ENCODE peak calls at places on chromosomes 5 and 9, in eight cellular contexts. One of them, this sample, is unnamed.

GRCh38 chr5:89399553-89399952 is 516.6 kb upstream of the MEF2C start:
- DNase-seq in stimulated activated CD4-positive, alpha-beta T cell treated with anti-CD3 and anti-CD28 coated beads, Interleukin-2, amount 100 ng/mL, for 48 hours: no peak
- DNase-seq in sciatic nerve: no peak
- DNase-seq in mesenteric fat pad: no peak
- DNase-seq in neural crest cell: no peak
- DNase-seq in activated T-helper 1 cell treated with Interleukin-2 at 50 U/mL for 16 hours: no peak
- DNase-seq in LoVo: no peak
- DNase-seq in activated CD8-positive, alpha-beta memory T cell treated with anti-CD3 and anti-CD28 coated beads, Interleukin-2, amount 50 U/mL, for 48 hours: no peak
- DNase-seq in this sample: no peak

GRCh38 chr5:56328753-56329560 is 95.8 kb upstream of the ANKRD55 start:
- DNase-seq in activated T-helper 1 cell treated with Interleukin-2 at 50 U/mL for 16 hours: no peak
- DNase-seq in LoVo: peak; percentile 46
- DNase-seq in stimulated activated CD4-positive, alpha-beta T cell treated with anti-CD3 and anti-CD28 coated beads, Interleukin-2, amount 100 ng/mL, for 48 hours: no peak
- DNase-seq in neural crest cell: no peak
- DNase-seq in activated CD8-positive, alpha-beta memory T cell treated with anti-CD3 and anti-CD28 coated beads, Interleukin-2, amount 50 U/mL, for 48 hours: peak; percentile 59
- DNase-seq in sciatic nerve: no peak
- DNase-seq in mesenteric fat pad: no peak
- DNase-seq in this sample: no peak

GRCh38 chr5:157930710-157931109 is 71.8 kb upstream of the CLINT1 start:
- DNase-seq in activated T-helper 1 cell treated with Interleukin-2 at 50 U/mL for 16 hours: no peak
- DNase-seq in mesenteric fat pad: no peak
- DNase-seq in stimulated activated CD4-positive, alpha-beta T cell treated with anti-CD3 and anti-CD28 coated beads, Interleukin-2, amount 100 ng/mL, for 48 hours: no peak
- DNase-seq in activated CD8-positive, alpha-beta memory T cell treated with anti-CD3 and anti-CD28 coated beads, Interleukin-2, amount 50 U/mL, for 48 hours: no peak
- DNase-seq in neural crest cell: no peak
- DNase-seq in LoVo: no peak
- DNase-seq in sciatic nerve: no peak
- DNase-seq in this sample: no peak

GRCh38 chr5:59763545-59763944 is 130.0 kb downstream of the PDE4D start:
- DNase-seq in neural crest cell: no peak
- DNase-seq in mesenteric fat pad: no peak
- DNase-seq in stimulated activated CD4-positive, alpha-beta T cell treated with anti-CD3 and anti-CD28 coated beads, Interleukin-2, amount 100 ng/mL, for 48 hours: no peak
- DNase-seq in sciatic nerve: no peak
- DNase-seq in activated CD8-positive, alpha-beta memory T cell treated with anti-CD3 and anti-CD28 coated beads, Interleukin-2, amount 50 U/mL, for 48 hours: no peak
- DNase-seq in LoVo: no peak
- DNase-seq in activated T-helper 1 cell treated with Interleukin-2 at 50 U/mL for 16 hours: no peak
- DNase-seq in this sample: no peak

GRCh38 chr5:131496400-131496713 is 138.7 kb downstream of the RAPGEF6 start:
- DNase-seq in LoVo: no peak
- DNase-seq in sciatic nerve: no peak
- DNase-seq in mesenteric fat pad: no peak
- DNase-seq in stimulated activated CD4-positive, alpha-beta T cell treated with anti-CD3 and anti-CD28 coated beads, Interleukin-2, amount 100 ng/mL, for 48 hours: no peak
- DNase-seq in activated T-helper 1 cell treated with Interleukin-2 at 50 U/mL for 16 hours: no peak
- DNase-seq in activated CD8-positive, alpha-beta memory T cell treated with anti-CD3 and anti-CD28 coated beads, Interleukin-2, amount 50 U/mL, for 48 hours: no peak
- DNase-seq in neural crest cell: no peak
- DNase-seq in this sample: no peak

GRCh38 chr5:322942-323879 is 1.7 kb downstream of the AHRR start:
- DNase-seq in sciatic nerve: no peak
- DNase-seq in mesenteric fat pad: peak; percentile 71
- DNase-seq in activated CD8-positive, alpha-beta memory T cell treated with anti-CD3 and anti-CD28 coated beads, Interleukin-2, amount 50 U/mL, for 48 hours: no peak
- DNase-seq in activated T-helper 1 cell treated with Interleukin-2 at 50 U/mL for 16 hours: no peak
- DNase-seq in stimulated activated CD4-positive, alpha-beta T cell treated with anti-CD3 and anti-CD28 coated beads, Interleukin-2, amount 100 ng/mL, for 48 hours: no peak
- DNase-seq in LoVo: no peak
- DNase-seq in neural crest cell: no peak
- DNase-seq in this sample: no peak

GRCh38 chr5:1033606-1034420 is 25.2 kb downstream of the NKD2 start:
- DNase-seq in sciatic nerve: no peak
- DNase-seq in activated T-helper 1 cell treated with Interleukin-2 at 50 U/mL for 16 hours: no peak
- DNase-seq in activated CD8-positive, alpha-beta memory T cell treated with anti-CD3 and anti-CD28 coated beads, Interleukin-2, amount 50 U/mL, for 48 hours: no peak
- DNase-seq in neural crest cell: no peak
- DNase-seq in stimulated activated CD4-positive, alpha-beta T cell treated with anti-CD3 and anti-CD28 coated beads, Interleukin-2, amount 100 ng/mL, for 48 hours: no peak
- DNase-seq in mesenteric fat pad: no peak
- DNase-seq in LoVo: no peak
- DNase-seq in this sample: no peak

GRCh38 chr9:37953775-37954437 is 50.0 kb upstream of the SLC25A51 start:
- DNase-seq in stimulated activated CD4-positive, alpha-beta T cell treated with anti-CD3 and anti-CD28 coated beads, Interleukin-2, amount 100 ng/mL, for 48 hours: peak; percentile 16
- DNase-seq in activated CD8-positive, alpha-beta memory T cell treated with anti-CD3 and anti-CD28 coated beads, Interleukin-2, amount 50 U/mL, for 48 hours: peak; percentile 69
- DNase-seq in neural crest cell: no peak
- DNase-seq in LoVo: no peak
- DNase-seq in activated T-helper 1 cell treated with Interleukin-2 at 50 U/mL for 16 hours: no peak
- DNase-seq in sciatic nerve: no peak
- DNase-seq in mesenteric fat pad: no peak
- DNase-seq in this sample: no peak

GRCh38 chr5:110159202-110159601 is 469.5 kb downstream of the MAN2A1 start:
- DNase-seq in mesenteric fat pad: no peak
- DNase-seq in neural crest cell: no peak
- DNase-seq in LoVo: no peak
- DNase-seq in sciatic nerve: no peak
- DNase-seq in activated CD8-positive, alpha-beta memory T cell treated with anti-CD3 and anti-CD28 coated beads, Interleukin-2, amount 50 U/mL, for 48 hours: no peak
- DNase-seq in stimulated activated CD4-positive, alpha-beta T cell treated with anti-CD3 and anti-CD28 coated beads, Interleukin-2, amount 100 ng/mL, for 48 hours: no peak
- DNase-seq in activated T-helper 1 cell treated with Interleukin-2 at 50 U/mL for 16 hours: no peak
- DNase-seq in this sample: no peak

GRCh38 chr5:177133845-177134652 is 476 bp downstream of the NSD1 start:
- DNase-seq in stimulated activated CD4-positive, alpha-beta T cell treated with anti-CD3 and anti-CD28 coated beads, Interleukin-2, amount 100 ng/mL, for 48 hours: peak; percentile 39
- DNase-seq in activated CD8-positive, alpha-beta memory T cell treated with anti-CD3 and anti-CD28 coated beads, Interleukin-2, amount 50 U/mL, for 48 hours: peak; percentile 81
- DNase-seq in activated T-helper 1 cell treated with Interleukin-2 at 50 U/mL for 16 hours: peak; percentile 18
- DNase-seq in sciatic nerve: no peak
- DNase-seq in neural crest cell: peak; percentile 58
- DNase-seq in LoVo: peak; percentile 40
- DNase-seq in mesenteric fat pad: peak; percentile 85
- DNase-seq in this sample: peak; percentile 26

GRCh38 chr9:93826209-93826608 is 128.9 kb downstream of the BARX1 start:
- DNase-seq in stimulated activated CD4-positive, alpha-beta T cell treated with anti-CD3 and anti-CD28 coated beads, Interleukin-2, amount 100 ng/mL, for 48 hours: peak; percentile 64
- DNase-seq in activated CD8-positive, alpha-beta memory T cell treated with anti-CD3 and anti-CD28 coated beads, Interleukin-2, amount 50 U/mL, for 48 hours: peak; percentile 85
- DNase-seq in sciatic nerve: peak; percentile 47
- DNase-seq in activated T-helper 1 cell treated with Interleukin-2 at 50 U/mL for 16 hours: peak; percentile 17
- DNase-seq in mesenteric fat pad: peak; percentile 87
- DNase-seq in LoVo: peak; percentile 46
- DNase-seq in neural crest cell: no peak
- DNase-seq in this sample: peak; percentile 34

GRCh38 chr9:129151469-129151868 is 26.6 kb downstream of the IER5L start:
- DNase-seq in neural crest cell: no peak
- DNase-seq in sciatic nerve: no peak
- DNase-seq in stimulated activated CD4-positive, alpha-beta T cell treated with anti-CD3 and anti-CD28 coated beads, Interleukin-2, amount 100 ng/mL, for 48 hours: no peak
- DNase-seq in LoVo: no peak
- DNase-seq in activated T-helper 1 cell treated with Interleukin-2 at 50 U/mL for 16 hours: no peak
- DNase-seq in activated CD8-positive, alpha-beta memory T cell treated with anti-CD3 and anti-CD28 coated beads, Interleukin-2, amount 50 U/mL, for 48 hours: no peak
- DNase-seq in mesenteric fat pad: no peak
- DNase-seq in this sample: no peak

GRCh38 chr5:149611327-149611726 is 30.0 kb downstream of the ARHGEF37 start:
- DNase-seq in stimulated activated CD4-positive, alpha-beta T cell treated with anti-CD3 and anti-CD28 coated beads, Interleukin-2, amount 100 ng/mL, for 48 hours: no peak
- DNase-seq in activated CD8-positive, alpha-beta memory T cell treated with anti-CD3 and anti-CD28 coated beads, Interleukin-2, amount 50 U/mL, for 48 hours: no peak
- DNase-seq in neural crest cell: no peak
- DNase-seq in mesenteric fat pad: no peak
- DNase-seq in LoVo: peak; percentile 32
- DNase-seq in sciatic nerve: no peak
- DNase-seq in activated T-helper 1 cell treated with Interleukin-2 at 50 U/mL for 16 hours: no peak
- DNase-seq in this sample: no peak

GRCh38 chr5:749101-749670 is 35.3 kb downstream of the ZDHHC11B start:
- DNase-seq in stimulated activated CD4-positive, alpha-beta T cell treated with anti-CD3 and anti-CD28 coated beads, Interleukin-2, amount 100 ng/mL, for 48 hours: no peak
- DNase-seq in neural crest cell: no peak
- DNase-seq in mesenteric fat pad: peak; percentile 90
- DNase-seq in activated CD8-positive, alpha-beta memory T cell treated with anti-CD3 and anti-CD28 coated beads, Interleukin-2, amount 50 U/mL, for 48 hours: peak; percentile 50
- DNase-seq in activated T-helper 1 cell treated with Interleukin-2 at 50 U/mL for 16 hours: no peak
- DNase-seq in LoVo: no peak
- DNase-seq in sciatic nerve: no peak
- DNase-seq in this sample: no peak

GRCh38 chr5:20276959-20277263 is 288.9 kb upstream of the CDH18 start:
- DNase-seq in LoVo: no peak
- DNase-seq in stimulated activated CD4-positive, alpha-beta T cell treated with anti-CD3 and anti-CD28 coated beads, Interleukin-2, amount 100 ng/mL, for 48 hours: no peak
- DNase-seq in activated T-helper 1 cell treated with Interleukin-2 at 50 U/mL for 16 hours: no peak
- DNase-seq in activated CD8-positive, alpha-beta memory T cell treated with anti-CD3 and anti-CD28 coated beads, Interleukin-2, amount 50 U/mL, for 48 hours: no peak
- DNase-seq in mesenteric fat pad: no peak
- DNase-seq in sciatic nerve: no peak
- DNase-seq in neural crest cell: no peak
- DNase-seq in this sample: no peak

GRCh38 chr9:135448570-135449180 is 30.9 kb upstream of the PPP1R26 start:
- DNase-seq in neural crest cell: no peak
- DNase-seq in activated T-helper 1 cell treated with Interleukin-2 at 50 U/mL for 16 hours: no peak
- DNase-seq in LoVo: no peak
- DNase-seq in stimulated activated CD4-positive, alpha-beta T cell treated with anti-CD3 and anti-CD28 coated beads, Interleukin-2, amount 100 ng/mL, for 48 hours: no peak
- DNase-seq in sciatic nerve: no peak
- DNase-seq in activated CD8-positive, alpha-beta memory T cell treated with anti-CD3 and anti-CD28 coated beads, Interleukin-2, amount 50 U/mL, for 48 hours: no peak
- DNase-seq in mesenteric fat pad: no peak
- DNase-seq in this sample: no peak

This sample was measured in progenitor cell of endocrine pancreas.